ENCODE peak calls at places on chromosomes 12 and 14, in seven cellular contexts. O is GM03348, E is G401, M is RPMI7951, Z is H1, C is Daoy, W is B cell. U is an unnamed sample.

GRCh38 chr12:65496617-65497016 is 218.1 kb downstream of the MSRB3 start:
- DNase-seq in C (no peak), O (peak; percentile 45), E (no peak), M (peak; percentile 44), W (no peak), Z (no peak), U (no peak)

GRCh38 chr12:47885566-47885965 is 19.2 kb downstream of the VDR start:
- DNase-seq in M (no peak), C (no peak), E (no peak), W (no peak), Z (no peak), O (no peak), U (no peak)

GRCh38 chr14:23929822-23930294 is 23.7 kb upstream of the DHRS4 start:
- DNase-seq in E (peak; percentile 73), W (peak; percentile 82), M (peak; percentile 62), Z (peak; percentile 97), C (peak; percentile 83), O (peak; percentile 85), U (peak; percentile 84)

GRCh38 chr14:100407376-100408102 is 84.4 kb downstream of the SLC25A47 start:
- DNase-seq in E (no peak), C (no peak), Z (no peak), O (no peak), M (no peak), W (no peak), U (no peak)

GRCh38 chr12:59444932-59445331 is 150.9 kb upstream of the SLC16A7 start:
- DNase-seq in O (no peak), C (no peak), Z (no peak), W (peak; percentile 31), E (no peak), M (no peak), U (no peak)

GRCh38 chr14:22266141-22266442 is 322.9 kb downstream of the DAD1 start:
- DNase-seq in C (peak; percentile 20), O (no peak), Z (no peak), W (no peak), M (no peak), E (no peak), U (no peak)

GRCh38 chr14:95540236-95540635 is 5.4 kb downstream of the GLRX5 start:
- DNase-seq in C (no peak), Z (no peak), O (no peak), E (no peak), W (no peak), M (no peak), U (no peak)

GRCh38 chr12:56565510-56566101 is 44.0 kb downstream of the RBMS2 start:
- DNase-seq in O (peak; percentile 75), C (peak; percentile 65), E (peak; percentile 3), Z (peak; percentile 53), W (peak; percentile 15), M (peak; percentile 43), U (peak; percentile 55)

GRCh38 chr12:51914034-51914923 is 7.0 kb downstream of the ACVRL1 start:
- DNase-seq in C (no peak), W (no peak), E (no peak), O (no peak), M (no peak), Z (no peak), U (no peak)

GRCh38 chr12:31234955-31235867 is 90.7 kb downstream of the SINHCAF start:
- DNase-seq in O (peak; percentile 77), W (no peak), C (peak; percentile 54), M (peak; percentile 50), E (peak; percentile 30), Z (peak; percentile 66), U (no peak)

GRCh38 chr12:81257952-81258551 is 180.2 kb downstream of the ACSS3 start:
- DNase-seq in C (peak; percentile 18), M (peak; percentile 19), Z (no peak), E (peak; percentile 62), O (peak; percentile 36), W (no peak), U (no peak)

GRCh38 chr12:4107436-4107878 is 166.1 kb upstream of the CCND2 start:
- DNase-seq in E (peak; percentile 33), O (peak; percentile 48), W (peak; percentile 87), C (peak; percentile 66), Z (peak; percentile 53), M (peak; percentile 46), U (peak; percentile 79)

GRCh38 chr14:43539210-43539609 is 967.9 kb downstream of the FSCB start:
- DNase-seq in O (no peak), Z (no peak), E (no peak), M (no peak), C (peak; percentile 55), W (no peak), U (no peak)

GRCh38 chr12:3231399-3231876 is 154.3 kb downstream of the TSPAN9 start:
- DNase-seq in C (peak; percentile 50), E (no peak), O (peak; percentile 71), Z (peak; percentile 81), M (no peak), W (no peak), U (no peak)

GRCh38 chr14:31300296-31300695 is 92.7 kb upstream of the HECTD1 start:
- DNase-seq in C (no peak), W (no peak), O (no peak), M (no peak), E (no peak), Z (no peak), U (no peak)

GRCh38 chr12:131828671-131829350 is 618 bp downstream of the MMP17 start:
- DNase-seq in C (peak; percentile 75), M (no peak), W (peak; percentile 58), E (no peak), Z (no peak), O (peak; percentile 50), U (peak; percentile 58)

GRCh38 chr14:102097441-102098135 is 10.7 kb upstream of the HSP90AA1 start:
- DNase-seq in E (no peak), W (no peak), C (no peak), M (no peak), Z (no peak), O (no peak), U (no peak)

GRCh38 chr12:64088431-64089349 is 133.4 kb downstream of the KICS2 start:
- DNase-seq in Z (no peak), O (peak; percentile 81), C (peak; percentile 94), W (no peak), E (no peak), M (peak; percentile 96), U (no peak)

GRCh38 chr14:51733147-51733546 is 81.4 kb downstream of the FRMD6 start:
- DNase-seq in O (no peak), M (no peak), C (no peak), Z (no peak), W (no peak), E (no peak), U (no peak)

GRCh38 chr12:11812558-11813421 is 163.3 kb downstream of the ETV6 start:
- DNase-seq in M (peak; percentile 69), W (peak; percentile 50), E (no peak), O (peak; percentile 23), C (no peak), Z (peak; percentile 66), U (peak; percentile 44)

GRCh38 chr14:71582705-71583104 is 349.5 kb upstream of the RGS6 start:
- DNase-seq in W (no peak), O (peak; percentile 46), M (peak; percentile 47), E (no peak), C (peak; percentile 58), Z (no peak), U (no peak)

GRCh38 chr12:6145584-6145983 is 21.1 kb upstream of the VWF start:
- DNase-seq in O (no peak), C (no peak), M (no peak), W (peak; percentile 20), E (no peak), Z (no peak), U (no peak)

U was measured in GM20000.